ENCODE peak calls at places on chromosomes 7 and 10, in seven cellular contexts. K is stomach, U is HCT116, G is prostate gland, V is transverse colon, J is GM12878, O is H1. T is an unnamed sample. For H3K4me1, the result is how much of the 10 kb centered on the place peaks cover.

GRCh38 chr10:36608866-36609265 is 516.5 kb upstream of the ANKRD30A start:
- DNase-seq in G (no peak), U (no peak), V (no peak), K (no peak), O (no peak), J (no peak), T (no peak)

GRCh38 chr10:69792361-69792760 is 9.3 kb upstream of the COL13A1 start:
- DNase-seq in O (no peak), K (no peak), V (no peak), U (no peak), G (no peak), J (no peak), T (no peak)

GRCh38 chr7:86745019-86745745 is 101.5 kb downstream of the GRM3 start:
- DNase-seq in K (peak), O (no peak), G (no peak), V (no peak), J (no peak), U (no peak), T (no peak)

GRCh38 chr10:103800789-103801540 is 54.4 kb downstream of the SH3PXD2A start:
- DNase-seq in G (peak), U (no peak), K (no peak), V (no peak), O (no peak), J (peak), T (no peak)

GRCh38 chr7:123905714-123906113 is 19.3 kb upstream of the SPAM1 start:
- DNase-seq in V (no peak), J (no peak), O (no peak), U (no peak), G (no peak), K (no peak), T (no peak)

GRCh38 chr7:149727541-149728476 is 45.6 kb downstream of the ZNF467 start:
- DNase-seq in K (no peak), G (peak), V (no peak), U (no peak), O (no peak), J (no peak), T (peak)

GRCh38 chr10:89118091-89118490 is 89.0 kb downstream of the CH25H start:
- DNase-seq in U (peak), K (no peak), J (no peak), G (no peak), O (no peak), V (no peak), T (no peak)

GRCh38 chr10:44143556-44143955 is 241.3 kb downstream of the CXCL12 start:
- DNase-seq in O (no peak), J (no peak), K (no peak), V (no peak), G (no peak), U (no peak), T (no peak)

GRCh38 chr10:124168581-124168980 is 75.2 kb upstream of the CHST15 start:
- DNase-seq in G (no peak), V (no peak), U (no peak), J (no peak), K (no peak), O (no peak), T (no peak)

GRCh38 chr7:91263359-91264082 is 712 bp upstream of the FZD1 start:
- DNase-seq in V (peak), K (no peak), O (peak), J (no peak), G (peak), U (no peak), T (peak)

GRCh38 chr10:23331567-23332290 is 12.9 kb downstream of the C10orf67 start:
- DNase-seq in V (no peak), K (no peak), G (no peak), J (no peak), O (no peak), U (no peak), T (no peak)

GRCh38 chr10:5563991-5564536 is 39.3 kb downstream of the CALML3 start:
- DNase-seq in V (peak), G (no peak), J (no peak), O (no peak), U (no peak), K (peak), T (peak)

GRCh38 chr7:115618676-115619075 is 411.9 kb downstream of the TFEC start:
- DNase-seq in O (no peak), G (no peak), K (no peak), U (no peak), J (no peak), V (no peak), T (no peak)

GRCh38 chr7:116159711-116160110 is 50.6 kb upstream of the TES start:
- DNase-seq in V (no peak), O (no peak), K (no peak), J (no peak), U (no peak), G (no peak), T (no peak)

GRCh38 chr7:3880221-3880935 is 579.3 kb downstream of the SDK1 start:
- DNase-seq in K (no peak), U (no peak), G (no peak), V (no peak), O (no peak), J (no peak), T (no peak)

GRCh38 chr10:90417056-90417455 is 440.8 kb downstream of the HTR7 start:
- DNase-seq in G (no peak), V (no peak), O (no peak), U (no peak), J (no peak), K (no peak), T (no peak)

GRCh38 chr7:19116121-19117080 is 1.0 kb downstream of the TWIST1 start:
- DNase-seq in V (no peak), K (no peak), G (no peak), O (peak), J (no peak), U (no peak), T (peak)

GRCh38 chr10:2897619-2898508 is 169.5 kb upstream of the PFKP start:
- DNase-seq in O (no peak), U (no peak), J (no peak), V (no peak), K (no peak), G (no peak), T (no peak)

GRCh38 chr10:119191881-119192280 is 13.3 kb upstream of the PRDX3 start:
- DNase-seq in V (no peak), O (no peak), U (peak), J (no peak), G (no peak), K (no peak), T (no peak)

GRCh38 chr10:21726601-21727295 is 192.7 kb downstream of the MLLT10 start:
- DNase-seq in J (no peak), G (no peak), U (no peak), V (no peak), K (no peak), O (no peak), T (no peak)

GRCh38 chr7:24141876-24142509 is 142.0 kb upstream of the NPY start:
- DNase-seq in G (no peak), V (no peak), U (no peak), K (no peak), O (no peak), J (no peak), T (no peak)

GRCh38 chr10:78302989-78303854 is 269.6 kb downstream of the RPS24 start:
- DNase-seq in G (peak), V (peak), K (peak), U (peak), O (peak), J (peak), T (peak)

GRCh38 chr7:134885967-134886352 is 100.3 kb upstream of the AGBL3 start:
- DNase-seq in U (no peak), J (no peak), O (no peak), K (no peak), G (no peak), V (no peak), T (no peak)

GRCh38 chr7:70893985-70894722 is 237.8 kb upstream of the GALNT17 start:
- DNase-seq in G (no peak), K (no peak), V (no peak), J (no peak), U (no peak), O (no peak), T (no peak)

GRCh38 chr7:140214075-140214684 is 37.4 kb upstream of the KDM7A start:
- DNase-seq in J (peak), O (no peak), U (no peak), G (no peak), V (peak), K (peak), T (no peak)

GRCh38 chr10:36172054-36172531 is 530.0 kb upstream of the FZD8 start:
- DNase-seq in O (no peak), J (no peak), U (no peak), V (no peak), K (no peak), G (no peak), T (no peak)

GRCh38 chr10:99658622-99659030 is 683 bp upstream of the ENTPD7 start:
- DNase-seq in K (peak), O (peak), G (peak), J (no peak), U (peak), V (peak), T (peak)

GRCh38 chr7:151741585-151741984 is 135.3 kb downstream of the PRKAG2 start:
- DNase-seq in J (no peak), U (no peak), G (no peak), O (no peak), V (no peak), K (no peak), T (no peak)

GRCh38 chr10:132043861-132044695 is 21.7 kb upstream of the JAKMIP3 start:
- DNase-seq in V (no peak), K (no peak), O (no peak), U (no peak), J (no peak), G (no peak), T (no peak)

GRCh38 chr10:23912884-23913401 is 296.0 kb upstream of the KIAA1217 start:
- DNase-seq in O (no peak), G (no peak), U (no peak), K (no peak), J (no peak), V (no peak), T (no peak)

GRCh38 chr10:17984056-17984455 is 32.3 kb downstream of the SLC39A12 start:
- DNase-seq in J (peak), K (no peak), V (no peak), G (no peak), O (no peak), U (peak), T (no peak)

GRCh38 chr7:100091411-100092181 is 2.8 kb downstream of the COPS6 start:
- DNase-seq in V (no peak), O (peak), J (no peak), U (no peak), G (no peak), K (no peak), T (no peak)

GRCh38 chr10:32321016-32321631 is 25.8 kb downstream of the EPC1 start:
- DNase-seq in V (no peak), U (no peak), O (no peak), G (no peak), J (no peak), K (no peak), T (no peak)

GRCh38 chr10:18179901-18180300 is 39.7 kb downstream of the CACNB2 start:
- DNase-seq in U (no peak), J (no peak), G (peak), O (no peak), K (no peak), V (no peak), T (no peak)

GRCh38 chr7:143205560-143206293 is 16.1 kb upstream of the TAS2R40 start:
- DNase-seq in J (peak), V (peak), K (no peak), O (no peak), U (no peak), G (no peak), T (no peak)

GRCh38 chr10:17038627-17039026 is 91.0 kb downstream of the CUBN start:
- DNase-seq in K (no peak), U (no peak), O (no peak), G (no peak), J (no peak), V (peak), T (no peak)

GRCh38 chr10:125868372-125868975 is 12.6 kb downstream of the DHX32 start:
- DNase-seq in J (no peak), G (no peak), U (peak), K (no peak), O (no peak), V (peak), T (no peak)

GRCh38 chr7:37550426-37550825 is 101.8 kb upstream of the ELMO1 start:
- DNase-seq in K (no peak), U (no peak), J (no peak), O (no peak), V (no peak), G (no peak), T (no peak)

GRCh38 chr10:13882112-13882711 is 295.4 kb downstream of the PRPF18 start:
- DNase-seq in K (no peak), O (peak), V (no peak), G (no peak), U (no peak), J (no peak), T (no peak)

GRCh38 chr7:94064541-94065191 is 60.5 kb upstream of the BET1 start:
- DNase-seq in G (no peak), V (no peak), J (no peak), O (no peak), K (no peak), U (no peak), T (no peak)

GRCh38 chr10:101236376-101237079 is 7.3 kb upstream of the LBX1 start:
- DNase-seq in V (no peak), G (no peak), U (no peak), J (no peak), O (peak), K (no peak), T (no peak)
- TF ChIP-seq POLR2AphosphoS5 in V (no peak), G (no peak), U (no peak), J (no peak), O (no peak), K (no peak), T (no peak)

GRCh38 chr7:106177738-106178592 is 65.9 kb upstream of the SYPL1 start:
- DNase-seq in K (no peak), J (no peak), V (peak), U (no peak), O (no peak), G (no peak), T (no peak)
- H3K4me1 ChIP-seq in K (under half), J (under half), V (under half), U (under half), O (under half), G (under half), T (under half)

DNA sequence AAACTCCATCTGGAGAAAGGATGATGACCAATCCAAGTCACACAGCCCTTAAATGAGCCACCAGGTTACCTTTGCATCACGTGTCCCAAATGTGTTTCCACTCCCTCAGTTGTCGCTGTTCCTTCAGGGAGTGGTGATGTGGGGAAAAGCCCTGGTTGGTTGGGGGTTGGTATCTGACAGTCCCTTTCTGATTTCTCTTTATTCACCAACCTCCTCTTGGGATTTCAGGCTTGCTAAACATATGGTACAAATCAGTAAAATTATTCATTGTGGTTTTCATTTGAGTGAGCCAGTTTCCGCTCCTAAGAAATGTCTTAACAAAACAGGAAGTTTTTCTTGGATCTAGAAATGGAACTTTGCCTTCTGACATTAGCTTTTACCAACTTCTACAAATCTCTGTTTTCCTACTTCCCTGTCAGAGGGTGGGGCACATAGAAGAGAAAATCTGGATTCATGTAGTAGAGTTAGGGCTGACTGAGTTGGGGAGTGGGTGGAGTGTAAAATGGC is 40.0 kb upstream of the KMT2E start:
- DNase-seq in O (peak), V (no peak), G (no peak), K (no peak), J (no peak), U (no peak), T (no peak)
- H3K27ac ChIP-seq in O (no peak), V (peak), G (peak), K (peak), J (no peak), U (no peak), T (peak)

GRCh38 chr7:47483604-47484273 is 98.2 kb downstream of the TNS3 start:
- DNase-seq in J (no peak), K (no peak), G (no peak), V (no peak), U (no peak), O (no peak), T (peak)
- TF ChIP-seq POLR2AphosphoS5 in J (no peak), K (no peak), G (no peak), V (no peak), U (no peak), O (no peak), T (no peak)